ENCODE peak calls at places on chromosomes 7 and 10, in ten cellular contexts. P, K, A, U, V, S, C, L, N and E are unnamed samples.

GRCh38 chr10:78894089-78894840 is 174.5 kb upstream of the ZMIZ1 start:
- DNase-seq in P (no peak), K (no peak), A (no peak), U (no peak), V (no peak), S (no peak), C (no peak), L (no peak), N (no peak), E (no peak)

GRCh38 chr7:131327626-131328386 is at the start of gene MKLN1:
- DNase-seq in P (peak; percentile 85), K (peak; percentile 93), A (peak; percentile 68), U (peak; percentile 50), V (peak; percentile 94), S (peak; percentile 96), C (peak; percentile 90), L (peak; percentile 84), N (peak; percentile 95), E (peak; percentile 94)

GRCh38 chr7:117045927-117046710 is 92.8 kb downstream of the ST7 start:
- DNase-seq in P (no peak), K (no peak), A (no peak), U (no peak), V (no peak), S (no peak), C (no peak), L (peak; percentile 14), N (no peak), E (no peak)

GRCh38 chr7:157269341-157270059 is 67.3 kb upstream of the DNAJB6 start:
- DNase-seq in P (no peak), K (no peak), A (no peak), U (no peak), V (no peak), S (no peak), C (no peak), L (no peak), N (no peak), E (no peak)

GRCh38 chr7:29968683-29969457 is 20.7 kb downstream of the SCRN1 start:
- DNase-seq in P (peak; percentile 72), K (peak; percentile 62), A (no peak), U (peak; percentile 72), V (no peak), S (no peak), C (peak; percentile 92), L (no peak), N (no peak), E (no peak)

GRCh38 chr7:42107484-42107883 is 129.5 kb downstream of the GLI3 start:
- DNase-seq in P (peak; percentile 88), K (peak; percentile 72), A (peak; percentile 37), U (no peak), V (peak; percentile 98), S (no peak), C (peak; percentile 22), L (no peak), N (no peak), E (no peak)

GRCh38 chr7:18927134-18927533 is 190.3 kb downstream of the TWIST1 start:
- DNase-seq in P (no peak), K (no peak), A (peak; percentile 12), U (peak; percentile 18), V (no peak), S (no peak), C (peak; percentile 39), L (no peak), N (no peak), E (no peak)

GRCh38 chr7:17619194-17619818 is 320.9 kb downstream of the AHR start:
- DNase-seq in P (peak; percentile 76), K (no peak), A (no peak), U (no peak), V (no peak), S (no peak), C (no peak), L (no peak), N (no peak), E (no peak)

GRCh38 chr10:106973301-106973700 is 191.2 kb downstream of the SORCS1 start:
- DNase-seq in P (no peak), K (no peak), A (no peak), U (no peak), V (peak; percentile 65), S (no peak), C (no peak), L (no peak), N (no peak), E (no peak)

GRCh38 chr10:4931587-4931986 is 31.6 kb upstream of the AKR1C1 start:
- DNase-seq in P (no peak), K (no peak), A (no peak), U (no peak), V (no peak), S (peak; percentile 81), C (no peak), L (no peak), N (no peak), E (no peak)

GRCh38 chr10:131402771-131403723 is 91.5 kb upstream of the TCERG1L start:
- DNase-seq in P (no peak), K (no peak), A (no peak), U (no peak), V (no peak), S (no peak), C (no peak), L (no peak), N (no peak), E (no peak)

GRCh38 chr10:26454891-26455290 is 16.8 kb downstream of the APBB1IP start:
- DNase-seq in P (no peak), K (no peak), A (no peak), U (no peak), V (no peak), S (no peak), C (no peak), L (no peak), N (no peak), E (no peak)

GRCh38 chr7:74068378-74069085 is 15.1 kb upstream of the LIMK1 start:
- DNase-seq in P (no peak), K (no peak), A (no peak), U (no peak), V (no peak), S (no peak), C (no peak), L (no peak), N (no peak), E (peak; percentile 42)

GRCh38 chr10:75782463-75783248 is 351.2 kb downstream of the LRMDA start:
- DNase-seq in P (no peak), K (no peak), A (no peak), U (no peak), V (no peak), S (no peak), C (peak; percentile 40), L (no peak), N (no peak), E (no peak)

GRCh38 chr10:101140084-101140949 is 9.2 kb downstream of the TLX1 start:
- DNase-seq in P (no peak), K (no peak), A (no peak), U (no peak), V (no peak), S (no peak), C (no peak), L (no peak), N (no peak), E (no peak)

GRCh38 chr10:101138788-101139420 is 7.8 kb downstream of the TLX1 start:
- DNase-seq in P (no peak), K (no peak), A (no peak), U (no peak), V (no peak), S (no peak), C (no peak), L (no peak), N (no peak), E (no peak)

GRCh38 chr10:101140950-101141621 is 10.0 kb downstream of the TLX1 start:
- DNase-seq in P (no peak), K (no peak), A (no peak), U (no peak), V (no peak), S (no peak), C (no peak), L (no peak), N (no peak), E (no peak)

GRCh38 chr10:101137271-101137670 is 6.2 kb downstream of the TLX1 start:
- DNase-seq in P (no peak), K (no peak), A (no peak), U (no peak), V (no peak), S (no peak), C (no peak), L (no peak), N (no peak), E (no peak)

GRCh38 chr10:101139421-101139911 is 8.4 kb downstream of the TLX1 start:
- DNase-seq in P (no peak), K (peak; percentile 31), A (no peak), U (no peak), V (no peak), S (peak; percentile 16), C (no peak), L (no peak), N (no peak), E (no peak)
- TF ChIP-seq CTCF in P (no peak), K (peak; percentile 48), A (peak; percentile 25), U (peak; percentile 59), V (no peak), S (no peak), C (peak; percentile 53), L (no peak), N (no peak), E (no peak)

GRCh38 chr10:74432841-74433594 is 282.0 kb downstream of the ADK start:
- DNase-seq in P (peak; percentile 70), K (peak; percentile 43), A (peak; percentile 17), U (peak; percentile 29), V (peak; percentile 83), S (no peak), C (peak; percentile 81), L (no peak), N (no peak), E (no peak)
- H3K4me3 ChIP-seq in P (no peak overlapping the region), K (no peak overlapping the region), A (no peak overlapping the region), U (no peak overlapping the region), V (no peak overlapping the region), S (no peak overlapping the region), C (no peak overlapping the region), L (no peak overlapping the region), N (no peak overlapping the region), E (no peak overlapping the region)

DNA sequence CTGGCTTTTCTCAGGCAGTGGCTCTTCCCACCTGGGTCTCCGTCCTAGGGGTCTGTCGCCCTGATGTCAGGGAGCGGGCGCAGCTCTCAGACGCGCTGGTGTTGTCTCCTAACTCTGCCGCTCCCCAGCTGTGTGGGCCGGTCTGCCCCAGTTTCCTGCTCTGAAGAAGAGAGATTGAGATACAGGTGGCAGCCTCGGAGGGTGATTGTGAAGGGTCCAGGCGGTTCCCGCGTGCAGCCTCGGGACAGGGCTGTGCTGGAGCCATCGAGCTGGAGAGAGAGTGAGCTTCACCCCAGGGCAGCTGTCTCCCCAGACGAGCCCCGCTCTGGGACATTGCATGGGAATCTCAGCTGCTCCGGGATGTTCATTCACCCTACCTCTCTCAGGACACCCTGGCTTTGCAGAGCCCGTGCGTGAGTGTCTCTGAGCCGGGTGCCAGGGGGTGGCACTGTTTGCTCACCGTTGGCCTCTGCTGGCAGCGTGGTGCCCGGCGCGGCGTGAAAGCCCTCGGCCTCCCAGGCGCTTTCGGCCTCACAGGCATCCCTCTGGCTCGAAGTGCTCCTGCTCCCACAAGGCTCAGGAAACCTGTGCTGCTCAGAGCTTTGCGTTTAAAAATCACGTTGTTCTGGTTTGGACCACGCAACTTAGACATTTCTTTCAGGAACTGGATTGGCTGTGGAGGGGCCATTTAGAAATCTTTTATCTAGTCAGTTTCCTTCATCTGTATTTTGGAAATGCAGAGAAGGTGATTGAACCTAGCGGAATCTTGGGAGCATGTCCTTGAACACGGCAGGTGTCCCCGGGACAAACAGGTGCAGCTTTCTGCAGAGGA is 33.8 kb upstream of the ZFAND2A start:
- DNase-seq in P (peak; percentile 77), K (peak; percentile 61), A (peak; percentile 19), U (no peak), V (peak; percentile 81), S (peak; percentile 78), C (peak; percentile 55), L (peak; percentile 82), N (peak; percentile 41), E (peak; percentile 48)
- TF ChIP-seq CTCF in P (peak; percentile 83), K (peak; percentile 42), A (peak; percentile 81), U (peak; percentile 43), V (peak; percentile 86), S (peak; percentile 25), C (peak; percentile 60), L (peak; percentile 46), N (no peak), E (peak; percentile 61)

GRCh38 chr10:96309631-96310358 is 5.6 kb downstream of the DNTT start:
- DNase-seq in P (no peak), K (no peak), A (no peak), U (no peak), V (no peak), S (no peak), C (no peak), L (no peak), N (no peak), E (no peak)
- H3K4me3 ChIP-seq in P (no peak overlapping the region), K (no peak overlapping the region), A (no peak overlapping the region), U (no peak overlapping the region), V (no peak overlapping the region), S (no peak overlapping the region), C (no peak overlapping the region), L (no peak overlapping the region), N (no peak overlapping the region), E (no peak overlapping the region)